ENCODE peak calls at places on chromosomes 7 and 10, in six cellular contexts. One of them, this sample, is unnamed.

GRCh38 chr7:139857791-139858190 is 28.7 kb downstream of the TBXAS1 start:
- DNase-seq in activated T-cell treated with anti-CD3 and anti-CD28 coated beads, Interleukin-2, amount 50 U/mL, for 72 hours: no peak
- DNase-seq in stimulated activated CD4-positive, alpha-beta T cell treated with anti-CD3 and anti-CD28 coated beads, Interleukin-2, amount 100 ng/mL, for 48 hours: no peak
- DNase-seq in left cardiac atrium: no peak
- DNase-seq in GM13977: no peak
- DNase-seq in MG63: no peak
- DNase-seq in this sample: no peak

GRCh38 chr10:129809841-129810240 is 154.2 kb downstream of the EBF3 start:
- DNase-seq in activated T-cell treated with anti-CD3 and anti-CD28 coated beads, Interleukin-2, amount 50 U/mL, for 72 hours: no peak
- DNase-seq in stimulated activated CD4-positive, alpha-beta T cell treated with anti-CD3 and anti-CD28 coated beads, Interleukin-2, amount 100 ng/mL, for 48 hours: no peak
- DNase-seq in left cardiac atrium: no peak
- DNase-seq in GM13977: no peak
- DNase-seq in MG63: no peak
- DNase-seq in this sample: no peak

GRCh38 chr10:123778719-123779118 is 112.6 kb downstream of the GPR26 start:
- DNase-seq in activated T-cell treated with anti-CD3 and anti-CD28 coated beads, Interleukin-2, amount 50 U/mL, for 72 hours: no peak
- DNase-seq in stimulated activated CD4-positive, alpha-beta T cell treated with anti-CD3 and anti-CD28 coated beads, Interleukin-2, amount 100 ng/mL, for 48 hours: no peak
- DNase-seq in left cardiac atrium: no peak
- DNase-seq in GM13977: no peak
- DNase-seq in MG63: no peak
- DNase-seq in this sample: no peak

GRCh38 chr7:18886801-18887200 is 230.6 kb downstream of the TWIST1 start:
- DNase-seq in activated T-cell treated with anti-CD3 and anti-CD28 coated beads, Interleukin-2, amount 50 U/mL, for 72 hours: no peak
- DNase-seq in stimulated activated CD4-positive, alpha-beta T cell treated with anti-CD3 and anti-CD28 coated beads, Interleukin-2, amount 100 ng/mL, for 48 hours: no peak
- DNase-seq in left cardiac atrium: no peak
- DNase-seq in GM13977: no peak
- DNase-seq in MG63: no peak
- DNase-seq in this sample: no peak

GRCh38 chr10:2978111-2978510 is 89.2 kb upstream of the PFKP start:
- DNase-seq in activated T-cell treated with anti-CD3 and anti-CD28 coated beads, Interleukin-2, amount 50 U/mL, for 72 hours: no peak
- DNase-seq in stimulated activated CD4-positive, alpha-beta T cell treated with anti-CD3 and anti-CD28 coated beads, Interleukin-2, amount 100 ng/mL, for 48 hours: no peak
- DNase-seq in left cardiac atrium: no peak
- DNase-seq in GM13977: peak; percentile 70
- DNase-seq in MG63: no peak
- DNase-seq in this sample: peak; percentile 24

GRCh38 chr7:94394058-94394398 is 667 bp upstream of the COL1A2 start:
- DNase-seq in activated T-cell treated with anti-CD3 and anti-CD28 coated beads, Interleukin-2, amount 50 U/mL, for 72 hours: no peak
- DNase-seq in stimulated activated CD4-positive, alpha-beta T cell treated with anti-CD3 and anti-CD28 coated beads, Interleukin-2, amount 100 ng/mL, for 48 hours: no peak
- DNase-seq in left cardiac atrium: peak; percentile 28
- DNase-seq in GM13977: peak; percentile 15
- DNase-seq in MG63: no peak
- DNase-seq in this sample: no peak

GRCh38 chr7:3494890-3495289 is 193.8 kb downstream of the SDK1 start:
- DNase-seq in activated T-cell treated with anti-CD3 and anti-CD28 coated beads, Interleukin-2, amount 50 U/mL, for 72 hours: no peak
- DNase-seq in stimulated activated CD4-positive, alpha-beta T cell treated with anti-CD3 and anti-CD28 coated beads, Interleukin-2, amount 100 ng/mL, for 48 hours: no peak
- DNase-seq in left cardiac atrium: no peak
- DNase-seq in GM13977: no peak
- DNase-seq in MG63: no peak
- DNase-seq in this sample: no peak

GRCh38 chr10:93235686-93236085 is 162.0 kb downstream of the CYP26A1 start:
- DNase-seq in activated T-cell treated with anti-CD3 and anti-CD28 coated beads, Interleukin-2, amount 50 U/mL, for 72 hours: no peak
- DNase-seq in stimulated activated CD4-positive, alpha-beta T cell treated with anti-CD3 and anti-CD28 coated beads, Interleukin-2, amount 100 ng/mL, for 48 hours: no peak
- DNase-seq in left cardiac atrium: no peak
- DNase-seq in GM13977: no peak
- DNase-seq in MG63: peak; percentile 69
- DNase-seq in this sample: peak; percentile 62

GRCh38 chr7:139035588-139036353 is at the start of gene ZC3HAV1L:
- DNase-seq in activated T-cell treated with anti-CD3 and anti-CD28 coated beads, Interleukin-2, amount 50 U/mL, for 72 hours: peak; percentile 67
- DNase-seq in stimulated activated CD4-positive, alpha-beta T cell treated with anti-CD3 and anti-CD28 coated beads, Interleukin-2, amount 100 ng/mL, for 48 hours: peak; percentile 60
- DNase-seq in left cardiac atrium: peak; percentile 80
- DNase-seq in GM13977: peak; percentile 91
- DNase-seq in MG63: peak; percentile 82
- DNase-seq in this sample: peak; percentile 82

This sample was measured in HuH-7.5.